ENCODE peak calls at places on chromosomes 16 and 17, in six cellular contexts. K, X, J, F, R and P are unnamed samples.

GRCh38 chr17:19317359-19318095 is 45.0 kb downstream of the B9D1 start:
- DNase-seq in K (peak), J (peak), X (peak), R (peak), F (peak), P (peak)

GRCh38 chr17:69305177-69305576 is 21.8 kb downstream of the ABCA5 start:
- DNase-seq in J (no peak), F (no peak), K (no peak), R (no peak), X (no peak), P (no peak)

GRCh38 chr16:370443-370842 is at the start of gene MRPL28:
- DNase-seq in X (peak), R (peak), F (peak), J (no peak), K (peak), P (no peak)

GRCh38 chr16:59632266-59632855 is 898.2 kb upstream of the GOT2 start:
- DNase-seq in J (no peak), R (no peak), F (no peak), X (peak), K (no peak), P (no peak)

GRCh38 chr16:2428787-2429036 is 535 bp upstream of the CCNF start:
- DNase-seq in K (no peak), F (no peak), J (no peak), X (no peak), R (no peak), P (no peak)

GRCh38 chr17:2704031-2704889 is 7.3 kb downstream of the CLUH start:
- DNase-seq in R (no peak), X (no peak), F (peak), J (no peak), K (no peak), P (no peak)

GRCh38 chr17:80586464-80587228 is 42.0 kb downstream of the RPTOR start:
- DNase-seq in F (no peak), R (no peak), K (no peak), J (no peak), X (peak), P (no peak)

GRCh38 chr16:49874613-49875237 is 18.8 kb upstream of the ZNF423 start:
- DNase-seq in R (no peak), K (no peak), F (no peak), J (no peak), X (no peak), P (no peak)

GRCh38 chr17:49494937-49495841 is at the start of gene NGFR:
- DNase-seq in R (no peak), J (no peak), X (no peak), K (peak), F (peak), P (no peak)

GRCh38 chr17:30232015-30232821 is 3.3 kb downstream of the SLC6A4 start:
- DNase-seq in X (no peak), R (no peak), K (no peak), J (no peak), F (no peak), P (no peak)

GRCh38 chr16:56286819-56287218 is 95.5 kb downstream of the GNAO1 start:
- DNase-seq in J (no peak), F (no peak), R (no peak), K (no peak), X (no peak), P (no peak)

GRCh38 chr17:41917957-41918391 is 777 bp downstream of the ACLY start:
- DNase-seq in R (no peak), X (peak), J (no peak), F (peak), K (peak), P (no peak)

GRCh38 chr17:38579934-38580333 is 25.8 kb downstream of the SRCIN1 start:
- DNase-seq in R (no peak), J (no peak), K (no peak), F (peak), X (no peak), P (no peak)

DNA sequence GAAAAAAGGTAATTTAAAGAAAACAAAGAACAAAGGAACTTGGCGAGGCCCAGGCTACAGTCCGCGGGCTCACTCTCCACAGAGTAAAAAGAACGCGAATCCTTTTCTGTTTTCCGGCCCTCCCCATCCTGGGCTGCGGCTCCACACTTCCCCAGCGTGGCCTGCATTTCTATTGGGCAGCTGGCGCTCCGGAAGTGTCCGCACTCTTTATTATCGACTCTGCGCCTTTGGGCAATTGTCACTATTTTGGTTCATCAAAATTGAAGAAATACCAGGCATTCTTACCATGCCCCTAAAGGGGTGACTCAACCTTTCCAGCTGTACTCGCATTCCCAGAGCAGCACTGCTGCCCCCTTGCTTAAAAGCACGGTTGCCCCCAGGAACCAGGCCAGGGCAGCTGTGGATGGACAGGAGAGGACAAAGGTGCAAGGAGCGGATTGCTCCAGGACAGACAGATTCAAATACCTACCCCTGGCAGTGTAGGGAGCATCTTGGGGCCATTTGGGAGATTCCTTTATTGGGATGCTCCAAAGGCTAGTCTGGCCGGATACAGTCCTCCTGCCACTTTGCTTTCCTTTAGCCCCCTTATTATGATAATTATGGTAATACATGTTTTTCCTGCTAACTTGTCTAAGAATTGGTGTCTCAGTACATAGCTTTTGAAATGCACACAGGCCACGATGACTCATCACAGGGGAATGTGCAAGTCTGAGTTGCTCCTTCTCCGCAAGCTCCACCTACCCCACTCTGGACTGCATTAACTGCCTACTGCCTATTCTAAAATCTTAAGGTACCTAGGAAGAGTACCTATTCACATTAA is 985 bp upstream of the SLFN12 start:
- DNase-seq in X (peak), F (peak), J (peak), K (peak), R (peak), P (peak)
- TF ChIP-seq CTCF in X (peak), F (no peak), J (peak), K (no peak), R (peak), P (peak)

GRCh38 chr16:68082596-68083238 is 2.5 kb upstream of the NFATC3 start:
- DNase-seq in F (no peak), X (no peak), R (no peak), K (no peak), J (no peak), P (no peak)

GRCh38 chr16:68083239-68083781 is 1.9 kb upstream of the NFATC3 start:
- DNase-seq in J (no peak), R (no peak), F (no peak), K (no peak), X (no peak), P (no peak)

GRCh38 chr16:68084504-68085258 is 489 bp upstream of the NFATC3 start:
- DNase-seq in F (peak), J (no peak), R (no peak), X (peak), K (peak), P (no peak)

GRCh38 chr16:68085259-68086071 is at the start of gene NFATC3:
- DNase-seq in F (peak), J (no peak), X (peak), K (peak), R (peak), P (no peak)

DNA sequence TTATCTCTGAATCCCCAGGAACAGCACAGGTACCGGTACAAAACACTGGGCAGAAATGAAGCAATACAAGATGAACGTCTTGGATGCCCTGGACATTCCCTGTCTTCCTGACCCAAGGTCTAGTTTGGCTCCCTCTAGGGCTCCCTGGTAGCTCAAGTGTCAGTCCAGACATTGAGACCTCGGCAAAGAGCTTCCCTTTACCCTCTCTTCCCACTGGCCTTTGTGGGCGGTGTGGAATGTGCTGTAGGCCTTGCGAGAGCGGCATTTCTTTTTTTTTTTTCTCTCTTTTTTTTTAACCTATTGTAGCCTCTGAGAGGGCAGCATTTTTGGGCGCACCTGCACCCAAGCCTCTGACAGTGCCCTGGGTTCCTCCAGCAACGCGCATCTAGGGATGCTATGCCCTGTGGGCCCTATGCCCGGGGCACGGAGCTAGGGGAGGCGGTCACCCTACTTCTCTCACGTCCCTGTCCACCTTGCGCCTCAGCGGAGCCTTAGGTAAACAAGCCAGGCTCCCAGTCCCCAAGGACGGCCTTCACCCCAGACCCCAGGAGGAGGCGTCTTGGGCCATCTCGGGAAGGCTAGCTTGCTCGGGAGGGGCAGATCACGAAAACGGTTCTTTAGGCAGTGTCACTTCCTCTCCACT is 1.2 kb upstream of the NFATC3 start:
- DNase-seq in K (no peak), J (no peak), F (peak), X (peak), R (no peak), P (no peak)
- TF ChIP-seq CTCF in K (no peak), J (no peak), F (no peak), X (no peak), R (no peak), P (no peak)

DNA sequence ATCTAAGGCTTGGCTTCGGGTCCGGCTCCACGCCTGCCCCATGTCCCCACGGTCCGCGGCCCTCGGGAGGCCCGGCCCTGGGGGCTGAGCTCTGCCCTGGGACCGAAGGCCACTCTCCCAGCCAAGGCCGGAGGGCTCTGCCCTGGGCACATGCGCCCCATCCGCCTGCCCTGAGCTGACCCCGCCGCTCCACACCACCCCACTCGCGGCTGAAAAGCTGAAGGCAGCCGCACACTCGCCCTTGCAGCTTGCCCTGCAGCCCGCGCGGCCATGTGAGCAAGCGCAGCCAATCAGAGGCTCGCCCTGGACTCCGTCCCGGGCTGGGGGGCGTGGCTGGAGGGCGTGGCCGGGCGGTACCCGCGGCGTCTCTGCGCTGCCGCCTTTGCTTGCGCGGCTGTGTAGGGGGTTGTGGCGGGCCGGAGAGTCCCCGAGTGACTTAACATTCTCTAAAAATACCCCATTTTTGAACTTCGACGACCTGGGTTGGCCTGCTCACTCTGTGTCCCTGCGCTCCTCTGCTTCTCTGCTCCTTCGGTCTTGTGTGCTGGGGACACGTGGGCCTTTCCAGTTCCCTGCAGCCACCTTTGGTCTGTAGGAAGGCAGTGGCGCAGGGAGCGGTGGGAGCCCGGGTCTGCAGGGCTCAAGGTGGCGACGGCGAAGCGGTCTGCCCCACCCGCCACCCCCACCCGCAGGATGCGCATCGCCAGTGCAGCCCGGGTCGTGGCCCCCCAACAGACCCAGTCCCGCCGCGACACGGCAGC is 8.8 kb upstream of the MAP2K3 start:
- DNase-seq in R (no peak), F (peak), K (peak), X (peak), J (no peak), P (no peak)
- TF ChIP-seq CTCF in R (no peak), F (no peak), K (no peak), X (no peak), J (no peak), P (no peak)

GRCh38 chr16:85490971-85491771 is 122.0 kb upstream of the GSE1 start:
- DNase-seq in J (no peak), R (no peak), F (peak), K (no peak), X (no peak), P (no peak)
- TF ChIP-seq CTCF in J (peak), R (peak), F (peak), K (no peak), X (no peak), P (peak)